ENCODE peak calls at places on chromosomes 1 and 21, in nine cellular contexts. P is GM06990; T is A549; J is fibroblast of villous mesenchyme; B is activated CD8-positive, alpha-beta T cell treated with anti-CD3 and anti-CD28 coated beads for 36 hours; A is stomach; Q is GM10248; R is uterus; X is endothelial cell. I is an unnamed sample.

GRCh38 chr1:53622531-53622930 is 116.4 kb downstream of the GLIS1 start:
- DNase-seq in X (no peak), J (no peak), B (no peak), Q (no peak), P (no peak), R (peak), T (no peak), A (no peak), I (no peak)

GRCh38 chr1:78919150-78919549 is 87.4 kb downstream of the ADGRL4 start:
- DNase-seq in J (no peak), A (no peak), P (no peak), Q (no peak), X (no peak), B (no peak), R (no peak), T (no peak), I (no peak)

GRCh38 chr21:36765229-36765628 is 66.3 kb downstream of the SIM2 start:
- DNase-seq in B (no peak), X (no peak), A (no peak), T (no peak), R (no peak), P (no peak), Q (no peak), J (no peak), I (no peak)

GRCh38 chr1:222996307-222996983 is 146.6 kb downstream of the TLR5 start:
- DNase-seq in P (no peak), B (no peak), X (no peak), J (no peak), R (no peak), T (no peak), A (no peak), Q (no peak), I (no peak)

GRCh38 chr1:170664283-170664827 is 424 bp downstream of the PRRX1 start:
- DNase-seq in A (no peak), J (peak), T (peak), Q (no peak), B (no peak), R (no peak), P (no peak), X (no peak), I (peak)

GRCh38 chr1:224212618-224213037 is 29.6 kb downstream of the DEGS1 start:
- DNase-seq in J (peak), T (no peak), R (no peak), P (no peak), B (no peak), X (no peak), A (no peak), Q (no peak), I (no peak)

GRCh38 chr21:32844653-32845443 is 73.3 kb upstream of the PAXBP1 start:
- DNase-seq in B (no peak), R (no peak), T (peak), P (no peak), Q (no peak), X (no peak), A (no peak), J (peak), I (no peak)

GRCh38 chr1:246333855-246334254 is 173.2 kb downstream of the SMYD3 start:
- DNase-seq in R (no peak), B (no peak), X (no peak), P (no peak), T (no peak), A (no peak), J (no peak), Q (no peak), I (no peak)

GRCh38 chr1:169484683-169485426 is 889 bp downstream of the SLC19A2 start:
- DNase-seq in J (peak), B (peak), P (no peak), R (peak), T (peak), A (peak), Q (peak), X (no peak), I (peak)

GRCh38 chr21:28788030-28788429 is 204.6 kb downstream of the LTN1 start:
- DNase-seq in Q (no peak), A (no peak), B (no peak), P (no peak), T (no peak), J (no peak), R (no peak), X (no peak), I (no peak)

GRCh38 chr1:30384286-30385245 is 338.8 kb downstream of the MATN1 start:
- DNase-seq in A (no peak), P (no peak), J (no peak), B (no peak), T (no peak), X (no peak), Q (no peak), R (no peak), I (no peak)

GRCh38 chr1:154729031-154729442 is 121.1 kb upstream of the ADAR start:
- DNase-seq in A (no peak), Q (no peak), R (peak), P (no peak), J (peak), X (no peak), T (no peak), B (peak), I (no peak)

GRCh38 chr1:22665752-22666151 is 12.7 kb downstream of the C1QB start:
- DNase-seq in J (peak), Q (no peak), T (peak), P (no peak), B (peak), R (no peak), A (no peak), X (peak), I (no peak)

GRCh38 chr1:171983584-171983983 is 142.3 kb downstream of the DNM3 start:
- DNase-seq in X (no peak), J (peak), Q (no peak), P (no peak), A (no peak), T (no peak), B (no peak), R (no peak), I (no peak)

GRCh38 chr1:11571906-11572616 is 82.2 kb downstream of the FBXO2 start:
- DNase-seq in P (no peak), Q (no peak), J (no peak), R (no peak), X (peak), A (no peak), T (peak), B (peak), I (no peak)

GRCh38 chr1:244920911-244921310 is 56.6 kb upstream of the HNRNPU start:
- DNase-seq in X (no peak), P (peak), A (no peak), Q (peak), T (no peak), B (no peak), R (no peak), J (peak), I (peak)

GRCh38 chr1:112264553-112264952 is 131.5 kb upstream of the CTTNBP2NL start:
- DNase-seq in X (no peak), J (peak), R (peak), Q (no peak), A (no peak), P (no peak), T (no peak), B (no peak), I (no peak)

GRCh38 chr1:247184254-247184653 is 12.4 kb upstream of the ZNF124 start:
- DNase-seq in P (no peak), T (no peak), J (no peak), B (no peak), A (no peak), Q (no peak), R (no peak), X (no peak), I (no peak)

GRCh38 chr1:38022810-38023209 is 10.3 kb downstream of the UTP11 start:
- DNase-seq in B (no peak), X (no peak), Q (no peak), P (no peak), R (no peak), A (no peak), T (no peak), J (no peak), I (no peak)

GRCh38 chr21:42990251-42990650 is 15.9 kb downstream of the PKNOX1 start:
- DNase-seq in J (no peak), R (no peak), T (no peak), P (no peak), X (no peak), Q (no peak), B (no peak), A (no peak), I (no peak)

GRCh38 chr1:44326066-44326701 is 28.9 kb downstream of the ERI3 start:
- DNase-seq in R (no peak), X (no peak), P (no peak), T (no peak), Q (no peak), B (no peak), A (no peak), J (peak), I (no peak)

GRCh38 chr1:1778827-1779675 is 781 bp upstream of the NADK start:
- DNase-seq in Q (peak), J (peak), B (peak), T (peak), R (no peak), A (peak), X (peak), P (peak), I (peak)

GRCh38 chr21:16768096-16768495 is 744.7 kb upstream of the CXADR start:
- DNase-seq in B (no peak), Q (no peak), J (no peak), R (no peak), A (no peak), X (no peak), T (no peak), P (no peak), I (no peak)

GRCh38 chr1:204287466-204287881 is 72.3 kb downstream of the PLEKHA6 start:
- DNase-seq in B (no peak), X (peak), J (no peak), P (no peak), R (no peak), T (peak), Q (no peak), A (no peak), I (no peak)

GRCh38 chr1:167486090-167486824 is 32.1 kb downstream of the CD247 start:
- DNase-seq in P (no peak), T (no peak), J (peak), Q (no peak), X (no peak), A (no peak), R (no peak), B (peak), I (no peak)

GRCh38 chr1:180415985-180416633 is 86.3 kb downstream of the ACBD6 start:
- DNase-seq in X (no peak), R (no peak), T (peak), A (no peak), Q (peak), B (no peak), P (peak), J (peak), I (peak)

GRCh38 chr1:200262326-200262965 is 147.4 kb downstream of the ZNF281 start:
- DNase-seq in X (no peak), P (peak), T (no peak), Q (peak), B (peak), A (no peak), J (no peak), R (no peak), I (peak)

GRCh38 chr1:154666051-154666793 is 58.2 kb upstream of the ADAR start:
- DNase-seq in A (no peak), B (no peak), R (no peak), P (no peak), J (no peak), X (no peak), T (no peak), Q (no peak), I (no peak)

GRCh38 chr1:112388436-112388835 is 7.6 kb upstream of the CTTNBP2NL start:
- DNase-seq in T (no peak), Q (no peak), A (no peak), B (no peak), P (no peak), X (no peak), J (no peak), R (peak), I (no peak)

GRCh38 chr1:67213164-67213563 is 46.9 kb downstream of the IL23R start:
- DNase-seq in X (peak), A (no peak), P (no peak), R (no peak), B (no peak), Q (no peak), J (peak), T (peak), I (no peak)

GRCh38 chr1:61241411-61241838 is 159.1 kb downstream of the NFIA start:
- DNase-seq in P (no peak), T (no peak), X (no peak), A (no peak), J (no peak), R (peak), B (no peak), Q (no peak), I (no peak)

DNA sequence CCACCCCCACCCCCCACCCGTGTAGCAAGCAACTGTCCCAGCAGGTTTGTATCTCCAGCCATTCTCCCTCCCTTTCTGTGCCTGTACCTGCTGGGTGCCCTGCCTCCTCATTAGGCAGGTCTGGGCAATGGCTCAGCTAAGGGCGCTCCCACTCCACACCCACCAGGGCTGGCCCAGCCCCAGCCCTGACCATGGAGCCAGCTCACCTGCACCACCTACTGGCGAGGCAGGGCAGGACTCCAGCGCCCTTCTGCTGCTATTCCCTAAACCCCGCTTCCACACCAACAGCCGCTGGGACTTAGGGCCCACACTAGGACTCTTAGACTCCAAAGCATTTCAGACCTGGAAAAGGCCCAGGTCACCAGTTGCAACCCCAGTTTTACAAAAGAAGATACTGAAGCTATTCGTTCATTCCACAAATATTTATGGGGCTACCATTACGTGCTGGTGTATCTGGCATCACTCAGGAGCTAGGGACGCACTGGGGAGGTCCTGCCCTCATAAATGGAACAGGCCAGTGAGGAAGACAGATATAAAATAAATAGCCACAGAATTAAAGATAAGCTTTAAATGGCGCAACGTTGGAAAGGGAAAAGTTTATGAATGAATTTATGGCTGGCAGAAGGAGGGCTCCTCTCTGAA is 24.0 kb downstream of the PGLYRP3 start:
- DNase-seq in T (peak), R (no peak), Q (peak), P (no peak), J (no peak), X (peak), A (no peak), B (peak), I (peak)
- TF ChIP-seq CTCF in T (peak), R (no peak), Q (peak), P (peak), J (peak), X (peak), A (no peak), B (peak), I (peak)

GRCh38 chr1:150162862-150163706 is 13.4 kb downstream of the PLEKHO1 start:
- DNase-seq in X (peak), J (peak), Q (peak), B (peak), A (peak), P (peak), T (no peak), R (peak), I (peak)

GRCh38 chr1:150168960-150169565 is 19.3 kb downstream of the PLEKHO1 start:
- DNase-seq in X (peak), B (peak), R (peak), P (peak), T (peak), J (peak), A (peak), Q (peak), I (peak)

GRCh38 chr1:150164769-150165168 is 15.1 kb downstream of the PLEKHO1 start:
- DNase-seq in X (no peak), T (no peak), P (peak), Q (no peak), B (no peak), R (no peak), J (no peak), A (no peak), I (no peak)

GRCh38 chr1:150164224-150164623 is 14.5 kb downstream of the PLEKHO1 start:
- DNase-seq in X (no peak), B (no peak), P (no peak), A (no peak), J (no peak), T (no peak), R (no peak), Q (no peak), I (no peak)

GRCh38 chr1:150165622-150166612 is 16.2 kb downstream of the PLEKHO1 start:
- DNase-seq in P (peak), T (peak), X (peak), A (peak), J (peak), B (peak), Q (peak), R (peak), I (peak)
- TF ChIP-seq CTCF in P (peak), T (peak), X (peak), A (no peak), J (peak), B (peak), Q (peak), R (peak), I (peak)

GRCh38 chr1:31773861-31774260 is 9.7 kb upstream of the ADGRB2 start:
- DNase-seq in R (no peak), J (no peak), B (no peak), T (no peak), P (no peak), A (no peak), X (no peak), Q (no peak), I (no peak)

GRCh38 chr1:31769720-31770390 is 5.7 kb upstream of the ADGRB2 start:
- DNase-seq in B (no peak), A (peak), Q (no peak), J (no peak), T (no peak), R (no peak), X (no peak), P (no peak), I (no peak)

GRCh38 chr1:31768939-31769704 is 5.0 kb upstream of the ADGRB2 start:
- DNase-seq in B (peak), J (no peak), A (no peak), X (no peak), T (no peak), P (no peak), R (no peak), Q (no peak), I (no peak)

GRCh38 chr1:31772669-31773248 is 8.6 kb upstream of the ADGRB2 start:
- DNase-seq in J (no peak), P (no peak), Q (no peak), X (no peak), T (no peak), A (no peak), B (no peak), R (no peak), I (no peak)

DNA sequence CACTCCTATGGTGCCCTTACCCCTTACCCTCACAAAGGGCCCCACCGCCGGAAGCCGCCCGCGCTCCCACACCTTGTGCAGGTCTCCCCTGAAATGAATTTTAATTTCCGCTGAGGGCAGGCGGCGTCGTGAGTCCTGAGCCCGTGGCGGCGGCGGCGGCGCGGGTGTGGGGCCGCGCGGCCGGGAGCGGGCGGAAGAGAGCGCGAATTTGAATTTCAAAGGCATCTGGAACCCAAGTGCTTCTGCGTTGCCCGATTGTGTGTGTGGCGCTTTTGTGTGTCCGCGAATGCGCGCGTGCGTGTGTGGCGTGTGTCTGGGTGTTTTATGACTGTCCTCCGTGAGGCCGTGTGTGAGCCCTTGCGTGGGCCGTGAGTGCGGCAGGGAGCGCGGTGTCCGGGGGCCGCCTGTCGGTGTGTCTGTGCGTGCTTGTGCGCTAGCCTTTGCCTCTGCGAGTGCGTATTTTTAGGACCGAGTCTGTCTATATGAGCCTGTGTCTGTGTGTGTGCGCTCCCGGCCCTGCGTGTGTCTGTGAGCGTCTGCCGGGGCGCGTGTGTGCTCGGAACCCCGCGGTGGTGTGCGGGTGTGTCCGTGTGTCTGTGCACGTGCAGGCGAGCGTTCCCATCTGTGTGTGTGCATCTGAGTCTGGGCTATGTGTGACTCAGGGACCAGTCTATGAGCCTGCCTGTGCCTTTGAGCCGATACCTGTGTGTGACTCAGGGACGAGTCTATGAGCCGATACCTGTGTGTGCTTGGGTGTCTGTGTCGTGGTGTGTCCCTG is 7.9 kb upstream of the ADGRB2 start:
- DNase-seq in J (no peak), A (no peak), R (no peak), P (no peak), Q (no peak), B (peak), X (no peak), T (no peak), I (no peak)
- TF ChIP-seq CTCF in J (no peak), A (no peak), R (no peak), P (peak), Q (no peak), B (no peak), X (no peak), T (no peak), I (no peak)

GRCh38 chr1:36303650-36304360 is 2.4 kb upstream of the SH3D21 start:
- DNase-seq in A (no peak), R (no peak), B (no peak), J (no peak), T (no peak), X (no peak), P (no peak), Q (no peak), I (no peak)
- TF ChIP-seq CTCF in A (no peak), R (no peak), B (no peak), J (no peak), T (no peak), X (no peak), P (no peak), Q (no peak), I (no peak)

DNA sequence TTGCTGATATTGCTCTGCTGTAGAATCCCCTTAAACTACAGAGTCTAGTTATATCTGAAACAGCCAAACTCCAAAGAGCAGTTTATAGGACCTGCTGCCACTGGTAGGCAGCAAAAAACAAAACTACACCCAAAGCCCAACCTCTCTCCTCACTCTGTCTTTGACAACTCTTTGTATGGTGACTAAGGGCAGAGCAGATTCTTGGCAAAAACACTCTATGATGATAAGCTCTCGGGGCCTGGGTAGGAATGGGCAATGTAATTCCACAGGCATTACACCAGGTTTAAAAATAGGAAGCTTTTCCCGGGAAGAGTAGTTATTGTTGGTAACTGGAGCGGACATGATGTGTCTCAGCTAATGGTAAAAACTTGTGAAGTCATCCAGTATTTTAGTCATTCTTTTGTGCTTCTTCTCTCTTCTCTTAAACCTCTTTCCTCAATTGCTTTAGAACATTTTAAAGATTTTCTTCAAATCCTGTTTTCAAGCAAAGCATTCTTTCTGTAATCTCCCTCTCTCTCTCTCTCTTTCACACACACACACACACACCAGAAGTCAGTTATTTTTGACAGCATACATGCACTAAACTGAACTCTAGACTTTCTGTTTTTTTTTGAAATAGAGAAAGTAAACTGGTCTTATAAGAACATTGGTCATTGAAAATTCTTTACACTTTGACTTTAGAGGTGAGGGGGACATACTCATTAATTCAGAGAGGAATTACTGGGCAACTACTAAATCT is 193.5 kb downstream of the PAPPA2 start:
- DNase-seq in P (no peak), B (no peak), J (peak), R (peak), X (no peak), T (no peak), A (no peak), Q (no peak), I (no peak)
- TF ChIP-seq CTCF in P (no peak), B (no peak), J (no peak), R (no peak), X (no peak), T (no peak), A (no peak), Q (no peak), I (no peak)

I was measured in GM20000.